ENCODE peak calls at places on chromosome 19, in nine cellular contexts. H, T, Z, J, G, F, I, W and K are unnamed samples.

GRCh38 chr19:1169921-1170885 is 3.9 kb downstream of the SBNO2 start:
- DNase-seq in H (no peak), T (no peak), Z (peak), J (no peak), G (peak), F (no peak), I (peak), W (no peak), K (no peak)

GRCh38 chr19:51000981-51001380 is 423 bp downstream of the KLK8 start:
- DNase-seq in H (no peak), T (no peak), Z (no peak), J (no peak), G (no peak), F (no peak), I (no peak), W (no peak), K (no peak)

GRCh38 chr19:18696023-18696422 is 12.5 kb downstream of the CRTC1 start:
- DNase-seq in H (no peak), T (no peak), Z (no peak), J (no peak), G (no peak), F (no peak), I (no peak), W (no peak), K (no peak)

GRCh38 chr19:33408116-33408515 is 34.6 kb downstream of the CEBPG start:
- DNase-seq in H (no peak), T (no peak), Z (no peak), J (no peak), G (no peak), F (no peak), I (no peak), W (no peak), K (no peak)

GRCh38 chr19:55090564-55090963 is 14.9 kb downstream of the EPS8L1 start:
- DNase-seq in H (no peak), T (no peak), Z (no peak), J (no peak), G (no peak), F (no peak), I (no peak), W (no peak), K (no peak)

GRCh38 chr19:48292798-48293197 is 22.9 kb downstream of the ZNF114 start:
- DNase-seq in H (no peak), T (no peak), Z (peak), J (no peak), G (peak), F (no peak), I (no peak), W (no peak), K (no peak)

GRCh38 chr19:4380254-4380727 is 20.1 kb downstream of the SH3GL1 start:
- DNase-seq in H (peak), T (no peak), Z (no peak), J (no peak), G (no peak), F (no peak), I (no peak), W (peak), K (no peak)

GRCh38 chr19:51547397-51548212 is 16.1 kb upstream of the SIGLEC6 start:
- DNase-seq in H (no peak), T (no peak), Z (no peak), J (no peak), G (peak), F (no peak), I (no peak), W (no peak), K (no peak)

GRCh38 chr19:5122671-5123409 is 153.9 kb downstream of the KDM4B start:
- DNase-seq in H (no peak), T (no peak), Z (no peak), J (no peak), G (no peak), F (no peak), I (no peak), W (no peak), K (no peak)

GRCh38 chr19:33098023-33098652 is 17.2 kb downstream of the GPATCH1 start:
- DNase-seq in H (no peak), T (no peak), Z (peak), J (no peak), G (no peak), F (no peak), I (no peak), W (no peak), K (no peak)

GRCh38 chr19:50798943-50799851 is 9.0 kb downstream of the ACP4 start:
- DNase-seq in H (no peak), T (no peak), Z (no peak), J (no peak), G (no peak), F (no peak), I (no peak), W (no peak), K (no peak)

GRCh38 chr19:28615546-28615916 is 597.4 kb downstream of the UQCRFS1 start:
- DNase-seq in H (no peak), T (no peak), Z (no peak), J (no peak), G (no peak), F (no peak), I (no peak), W (no peak), K (no peak)

GRCh38 chr19:14031719-14032480 is at the start of gene IL27RA:
- DNase-seq in H (peak), T (no peak), Z (peak), J (peak), G (peak), F (peak), I (no peak), W (peak), K (peak)

GRCh38 chr19:13102666-13103584 is at the start of gene LYL1:
- DNase-seq in H (peak), T (no peak), Z (no peak), J (peak), G (peak), F (no peak), I (no peak), W (peak), K (peak)

GRCh38 chr19:7641288-7642276 is 4.7 kb downstream of the STXBP2 start:
- DNase-seq in H (no peak), T (no peak), Z (no peak), J (no peak), G (no peak), F (no peak), I (no peak), W (no peak), K (no peak)

GRCh38 chr19:10270180-10270615 is 722 bp upstream of the ICAM1 start:
- DNase-seq in H (peak), T (no peak), Z (no peak), J (peak), G (peak), F (no peak), I (no peak), W (peak), K (no peak)

GRCh38 chr19:1027953-1028902 is 1.8 kb downstream of the CNN2 start:
- DNase-seq in H (peak), T (peak), Z (peak), J (peak), G (peak), F (peak), I (peak), W (peak), K (peak)

GRCh38 chr19:34475026-34475974 is 6.3 kb upstream of the WTIP start:
- DNase-seq in H (no peak), T (no peak), Z (peak), J (peak), G (peak), F (no peak), I (peak), W (no peak), K (no peak)

GRCh38 chr19:44848036-44848804 is 2.1 kb downstream of the NECTIN2 start:
- DNase-seq in H (no peak), T (no peak), Z (peak), J (peak), G (peak), F (peak), I (no peak), W (peak), K (no peak)

GRCh38 chr19:2129892-2130770 is 21.2 kb downstream of the AP3D1 start:
- DNase-seq in H (no peak), T (no peak), Z (no peak), J (no peak), G (no peak), F (no peak), I (no peak), W (no peak), K (no peak)

GRCh38 chr19:13215572-13216380 is 65.6 kb downstream of the IER2 start:
- DNase-seq in H (peak), T (no peak), Z (peak), J (no peak), G (peak), F (no peak), I (no peak), W (no peak), K (no peak)

GRCh38 chr19:14432817-14433453 is at the start of gene PKN1:
- DNase-seq in H (peak), T (no peak), Z (peak), J (no peak), G (peak), F (peak), I (no peak), W (peak), K (peak)

GRCh38 chr19:53055117-53055516 is 10.6 kb downstream of the ERVV-2 start:
- DNase-seq in H (no peak), T (no peak), Z (peak), J (no peak), G (no peak), F (no peak), I (no peak), W (no peak), K (no peak)

GRCh38 chr19:29785360-29785759 is 26.4 kb upstream of the CCNE1 start:
- DNase-seq in H (no peak), T (no peak), Z (no peak), J (no peak), G (no peak), F (no peak), I (no peak), W (no peak), K (no peak)

GRCh38 chr19:495440-496332 is 600 bp upstream of the MADCAM1 start:
- DNase-seq in H (no peak), T (no peak), Z (peak), J (no peak), G (peak), F (peak), I (no peak), W (peak), K (peak)

GRCh38 chr19:33133438-33134031 is 1.6 kb downstream of the WDR88 start:
- DNase-seq in H (no peak), T (peak), Z (no peak), J (no peak), G (peak), F (no peak), I (no peak), W (no peak), K (no peak)

GRCh38 chr19:10961073-10961762 is 388 bp downstream of the SMARCA4 start:
- DNase-seq in H (peak), T (no peak), Z (peak), J (peak), G (peak), F (no peak), I (no peak), W (no peak), K (no peak)

GRCh38 chr19:40756502-40757110 is 5.6 kb downstream of the SNRPA start:
- DNase-seq in H (no peak), T (no peak), Z (peak), J (no peak), G (no peak), F (no peak), I (no peak), W (no peak), K (no peak)

GRCh38 chr19:50928841-50929240 is 17.6 kb upstream of the KLK4 start:
- DNase-seq in H (no peak), T (no peak), Z (peak), J (no peak), G (no peak), F (no peak), I (no peak), W (no peak), K (no peak)

GRCh38 chr19:35040826-35041547 is 534 bp upstream of the HPN start:
- DNase-seq in H (no peak), T (peak), Z (no peak), J (peak), G (peak), F (no peak), I (no peak), W (peak), K (peak)

GRCh38 chr19:28294395-28294794 is 918.6 kb downstream of the UQCRFS1 start:
- DNase-seq in H (no peak), T (no peak), Z (no peak), J (no peak), G (peak), F (no peak), I (no peak), W (no peak), K (no peak)

GRCh38 chr19:42360787-42361544 is 29.1 kb downstream of the CNFN start:
- DNase-seq in H (no peak), T (no peak), Z (no peak), J (no peak), G (no peak), F (no peak), I (no peak), W (no peak), K (no peak)
- TF ChIP-seq CTCF in H (no peak), T (no peak), Z (no peak), J (no peak), G (no peak), F (no peak), I (peak), W (no peak), K (no peak)

DNA sequence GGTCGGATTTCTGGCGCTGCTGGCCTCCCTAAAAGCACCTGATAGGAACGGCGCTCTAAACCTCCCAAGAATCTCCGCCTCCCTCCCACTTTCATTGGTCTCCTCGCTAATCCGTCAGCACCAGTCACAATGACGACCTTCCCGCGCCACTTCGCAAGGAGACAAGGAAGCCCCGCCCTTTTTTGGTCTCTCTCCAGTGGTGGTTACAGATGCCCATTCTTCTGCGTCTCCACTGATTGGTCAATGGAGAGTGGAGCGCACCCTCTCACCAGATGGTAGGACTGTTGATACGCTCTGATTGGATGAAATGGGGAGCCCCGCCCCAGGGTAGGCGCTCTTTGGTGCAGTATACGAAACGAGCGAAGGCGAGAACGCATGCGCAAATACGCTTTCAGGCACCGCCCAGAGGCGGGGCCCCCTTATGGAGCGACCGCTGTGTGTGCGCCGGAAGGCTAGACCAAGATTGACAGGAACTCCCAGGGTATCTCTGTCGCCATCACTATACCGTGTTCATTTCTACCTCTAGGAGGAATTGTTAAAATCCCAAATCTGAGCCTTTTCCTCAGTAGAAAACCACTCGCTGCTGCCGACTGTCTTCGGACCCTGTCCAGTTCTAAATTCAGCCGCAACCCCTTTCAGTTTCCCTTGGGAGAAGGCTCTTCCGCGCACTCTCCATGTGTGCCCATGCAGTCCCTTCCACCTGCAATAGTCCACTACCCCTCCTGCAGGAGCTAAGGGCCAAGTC is 617 bp upstream of the HNRNPL start:
- DNase-seq in H (peak), T (peak), Z (peak), J (peak), G (peak), F (peak), I (peak), W (peak), K (peak)
- TF ChIP-seq CTCF in H (no peak), T (peak), Z (no peak), J (peak), G (peak), F (no peak), I (no peak), W (peak), K (no peak)

GRCh38 chr19:17489392-17490030 is 19.2 kb downstream of the SLC27A1 start:
- DNase-seq in H (no peak), T (no peak), Z (no peak), J (no peak), G (no peak), F (no peak), I (no peak), W (no peak), K (no peak)
- TF ChIP-seq CTCF in H (no peak), T (no peak), Z (peak), J (no peak), G (no peak), F (no peak), I (no peak), W (no peak), K (no peak)

GRCh38 chr19:46447824-46448223 is 19.1 kb upstream of the PNMA8C start:
- DNase-seq in H (no peak), T (no peak), Z (no peak), J (no peak), G (no peak), F (no peak), I (no peak), W (peak), K (no peak)
- TF ChIP-seq CTCF in H (no peak), T (no peak), Z (no peak), J (no peak), G (no peak), F (no peak), I (no peak), W (no peak), K (no peak)

DNA sequence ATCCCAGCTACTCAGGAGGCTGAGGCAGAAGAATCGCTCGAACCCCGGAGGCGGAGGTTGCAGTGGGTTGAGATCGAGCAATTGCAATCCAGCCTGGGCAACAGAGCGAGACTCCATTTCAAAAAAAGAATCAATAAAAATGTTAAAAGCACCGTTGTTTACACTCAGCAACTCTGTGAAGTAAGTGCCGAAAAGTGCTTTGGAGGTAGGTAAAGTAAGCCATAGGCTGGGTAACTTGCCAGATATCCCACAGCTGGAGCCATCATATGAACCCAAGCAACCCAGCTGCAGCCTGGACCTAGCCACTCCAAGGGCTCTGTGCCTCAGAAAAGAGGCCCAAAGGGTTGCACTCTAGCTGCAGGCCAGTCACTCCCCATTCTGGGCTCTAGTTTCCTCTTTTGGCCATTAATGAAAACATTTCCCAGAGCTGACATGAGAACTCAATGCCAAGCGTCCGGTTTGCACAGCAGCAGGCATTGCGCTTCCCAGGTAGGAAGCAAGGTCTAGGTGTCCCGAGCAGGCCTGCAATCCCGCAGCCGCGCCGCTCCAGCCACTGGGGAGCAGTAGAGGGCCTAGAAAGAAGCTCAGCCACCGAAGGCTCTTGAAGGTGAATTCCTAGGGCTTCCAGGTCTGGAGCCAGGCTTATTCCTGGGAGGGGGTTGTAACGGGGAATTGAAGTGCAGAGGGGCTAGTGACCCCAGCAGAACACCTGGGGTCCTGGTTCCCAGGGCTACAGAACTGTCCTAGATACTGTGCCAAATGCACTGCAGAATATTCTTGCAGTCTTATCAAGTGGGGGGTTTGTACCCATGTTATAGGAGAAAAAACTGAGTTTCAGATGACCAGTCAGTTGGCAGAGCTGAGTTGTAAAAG is 4.1 kb upstream of the CD79A start:
- DNase-seq in H (peak), T (peak), Z (peak), J (no peak), G (peak), F (peak), I (no peak), W (peak), K (peak)
- TF ChIP-seq CTCF in H (peak), T (no peak), Z (peak), J (peak), G (peak), F (no peak), I (peak), W (peak), K (peak)

GRCh38 chr19:46783670-46784069 is 4.7 kb downstream of the SLC1A5 start:
- DNase-seq in H (no peak), T (no peak), Z (no peak), J (no peak), G (no peak), F (no peak), I (no peak), W (no peak), K (no peak)
- TF ChIP-seq CTCF in H (no peak), T (no peak), Z (no peak), J (no peak), G (no peak), F (no peak), I (no peak), W (no peak), K (no peak)